ENCODE peak calls at places on chromosomes 5 and 9, in seven cellular contexts. U is dorsolateral prefrontal cortex; L is cardiac muscle cell; K is CD8-positive, alpha-beta T cell; G is transverse colon; W is small intestine; J is neural progenitor cell. C is an unnamed sample.

GRCh38 chr5:141155540-141156374 is 5.9 kb downstream of the PCDHB6 start:
- DNase-seq in L (peak), U (no peak), J (peak), W (no peak), K (no peak), G (no peak), C (no peak)

GRCh38 chr9:23621166-23621565 is 204.9 kb downstream of the ELAVL2 start:
- DNase-seq in L (no peak), K (no peak), G (no peak), U (no peak), J (no peak), W (no peak), C (no peak)

GRCh38 chr9:84315278-84315877 is 25.2 kb downstream of the SLC28A3 start:
- DNase-seq in L (peak), W (peak), U (no peak), J (peak), G (peak), K (peak), C (peak)

GRCh38 chr9:20551236-20551635 is 71.1 kb downstream of the MLLT3 start:
- DNase-seq in L (no peak), J (no peak), K (no peak), U (no peak), W (peak), G (no peak), C (peak)

GRCh38 chr5:83632874-83633273 is 87.8 kb downstream of the HAPLN1 start:
- DNase-seq in G (no peak), L (peak), K (no peak), W (no peak), U (no peak), J (no peak), C (peak)

GRCh38 chr5:43038523-43038989 is 1.6 kb downstream of the ANXA2R start:
- DNase-seq in W (peak), U (no peak), G (peak), J (peak), L (no peak), K (peak), C (no peak)

GRCh38 chr9:98568234-98568922 is 140.4 kb downstream of the GABBR2 start:
- DNase-seq in J (peak), W (no peak), G (no peak), K (no peak), U (no peak), L (no peak), C (no peak)

GRCh38 chr9:76987594-76988200 is 31.8 kb upstream of the FOXB2 start:
- DNase-seq in L (peak), J (peak), G (peak), U (no peak), K (no peak), W (peak), C (peak)

GRCh38 chr5:134003957-134004625 is 684 bp downstream of the VDAC1 start:
- DNase-seq in L (peak), K (no peak), G (peak), J (peak), W (peak), U (no peak), C (no peak)

GRCh38 chr5:157470616-157471015 is 10.6 kb downstream of the NIPAL4 start:
- DNase-seq in J (no peak), L (no peak), W (no peak), U (no peak), G (no peak), K (no peak), C (no peak)

GRCh38 chr5:174527936-174528557 is 196.3 kb upstream of the MSX2 start:
- DNase-seq in L (no peak), K (no peak), W (peak), U (no peak), G (no peak), J (no peak), C (no peak)

GRCh38 chr9:127346584-127346983 is 50.4 kb upstream of the SLC2A8 start:
- DNase-seq in J (no peak), K (no peak), G (no peak), U (no peak), W (no peak), L (peak), C (no peak)

GRCh38 chr5:132182366-132183040 is 45.1 kb downstream of the P4HA2 start:
- DNase-seq in J (no peak), U (no peak), W (no peak), K (no peak), L (no peak), G (no peak), C (no peak)

GRCh38 chr5:180742727-180743126 is 2.9 kb upstream of the OR2Y1 start:
- DNase-seq in K (no peak), U (no peak), L (no peak), J (no peak), W (no peak), G (no peak), C (no peak)

GRCh38 chr5:27010646-27011045 is 27.7 kb downstream of the CDH9 start:
- DNase-seq in J (no peak), K (no peak), G (no peak), W (no peak), U (no peak), L (no peak), C (no peak)

GRCh38 chr9:116555102-116555501 is 132.0 kb upstream of the TRIM32 start:
- DNase-seq in L (no peak), G (no peak), J (no peak), U (no peak), W (no peak), K (no peak), C (no peak)

GRCh38 chr5:133412661-133413060 is 199.7 kb downstream of the FSTL4 start:
- DNase-seq in U (no peak), J (no peak), L (no peak), G (no peak), K (no peak), W (no peak), C (peak)

GRCh38 chr5:150846651-150847333 is 471 bp downstream of the IRGM start:
- DNase-seq in K (peak), J (peak), U (no peak), L (peak), W (peak), G (peak), C (peak)

GRCh38 chr5:156367602-156368001 is 40.6 kb downstream of the SGCD start:
- DNase-seq in J (no peak), G (no peak), W (no peak), K (no peak), U (no peak), L (no peak), C (no peak)

GRCh38 chr5:168897387-168898122 is 318.4 kb upstream of the PANK3 start:
- DNase-seq in L (no peak), J (no peak), K (no peak), U (no peak), W (no peak), G (no peak), C (no peak)

GRCh38 chr9:75429531-75430454 is 341.5 kb downstream of the OSTF1 start:
- DNase-seq in W (peak), U (no peak), K (no peak), J (no peak), L (no peak), G (no peak), C (no peak)

GRCh38 chr9:5470816-5471215 is 20.5 kb downstream of the CD274 start:
- DNase-seq in K (no peak), U (no peak), J (no peak), G (no peak), W (no peak), L (no peak), C (no peak)

GRCh38 chr9:28234899-28235277 is 661.6 kb upstream of the C9orf72 start:
- DNase-seq in L (no peak), K (no peak), J (no peak), W (no peak), G (no peak), U (no peak), C (peak)

GRCh38 chr9:96513622-96514021 is 63.7 kb downstream of the HABP4 start:
- DNase-seq in G (no peak), K (no peak), U (no peak), L (no peak), J (no peak), W (no peak), C (no peak)

GRCh38 chr9:20369391-20369790 is 252.9 kb downstream of the MLLT3 start:
- DNase-seq in L (no peak), W (no peak), J (no peak), U (no peak), G (no peak), K (peak), C (no peak)

GRCh38 chr9:14485366-14485765 is 171.4 kb upstream of the NFIB start:
- DNase-seq in J (no peak), U (no peak), W (no peak), G (no peak), K (no peak), L (no peak), C (no peak)

GRCh38 chr5:114148253-114148652 is 213.6 kb upstream of the KCNN2 start:
- DNase-seq in K (no peak), U (no peak), W (no peak), G (no peak), L (no peak), J (no peak), C (no peak)

GRCh38 chr9:24986331-24986730 is 440.6 kb upstream of the IZUMO3 start:
- DNase-seq in K (no peak), U (no peak), W (no peak), J (peak), G (no peak), L (peak), C (no peak)

GRCh38 chr5:181041043-181041442 is 977 bp downstream of the BTNL9 start:
- DNase-seq in J (no peak), K (no peak), L (no peak), W (no peak), U (no peak), G (no peak), C (no peak)

GRCh38 chr9:117737721-117738226 is 33.6 kb downstream of the TLR4 start:
- DNase-seq in U (peak), G (no peak), W (no peak), K (no peak), L (peak), J (peak), C (no peak)

GRCh38 chr9:83410701-83411100 is 127.5 kb downstream of the FRMD3 start:
- DNase-seq in G (no peak), J (no peak), W (no peak), U (no peak), K (no peak), L (no peak), C (no peak)

GRCh38 chr5:143217065-143217803 is 186.3 kb downstream of the NR3C1 start:
- DNase-seq in L (no peak), W (peak), U (no peak), G (no peak), J (peak), K (no peak), C (no peak)

GRCh38 chr5:136016945-136017530 is 11.8 kb upstream of the TGFBI start:
- DNase-seq in K (no peak), L (no peak), U (no peak), J (no peak), W (no peak), G (no peak), C (peak)

GRCh38 chr5:75236322-75237316 is at the start of gene ANKRD31:
- DNase-seq in G (peak), K (peak), W (peak), J (peak), L (peak), U (peak), C (peak)

GRCh38 chr5:67989457-67989856 is 226.1 kb upstream of the PIK3R1 start:
- DNase-seq in L (no peak), K (no peak), W (peak), G (no peak), U (no peak), J (no peak), C (no peak)

DNA sequence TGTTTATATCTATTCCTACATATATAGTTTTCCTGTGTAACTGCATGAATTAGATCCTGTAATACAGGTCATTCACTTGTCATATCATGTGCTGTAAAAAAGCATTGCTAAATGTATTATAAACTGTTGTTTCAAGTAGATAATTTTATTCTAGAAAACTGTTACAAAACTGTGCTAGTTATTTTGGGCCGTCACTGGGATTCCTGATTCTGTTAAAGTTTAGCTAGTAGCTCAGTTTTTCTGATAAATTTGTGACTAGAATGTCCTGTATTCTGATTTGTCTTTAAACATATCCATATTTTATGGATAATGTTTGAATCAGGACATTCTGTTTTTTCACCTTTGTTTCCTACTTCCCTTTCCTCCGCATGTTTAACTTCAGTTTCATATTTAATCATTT is 5.4 kb downstream of the SLF1 start:
- DNase-seq in K (no peak), U (no peak), W (no peak), L (no peak), J (no peak), G (no peak), C (no peak)
- H3K4me3 ChIP-seq in K (no peak), U (no peak), W (no peak), L (no peak), J (no peak), G (no peak), C (no peak)

GRCh38 chr5:39260095-39260494 is 40.7 kb upstream of the FYB1 start:
- DNase-seq in U (no peak), K (no peak), J (no peak), G (no peak), L (no peak), W (no peak), C (no peak)

GRCh38 chr5:39255406-39255805 is 36.0 kb upstream of the FYB1 start:
- DNase-seq in W (no peak), L (no peak), K (no peak), J (no peak), G (no peak), U (no peak), C (no peak)

GRCh38 chr5:39257554-39257953 is 38.2 kb upstream of the FYB1 start:
- DNase-seq in U (no peak), L (no peak), K (no peak), G (no peak), J (no peak), W (no peak), C (no peak)

GRCh38 chr5:39253211-39253610 is 33.8 kb upstream of the FYB1 start:
- DNase-seq in U (no peak), L (no peak), G (no peak), J (no peak), W (no peak), K (no peak), C (no peak)

GRCh38 chr5:39256472-39256871 is 37.1 kb upstream of the FYB1 start:
- DNase-seq in L (no peak), G (peak), U (no peak), W (peak), K (no peak), J (no peak), C (peak)
- H3K27ac ChIP-seq in L (no peak), G (peak), U (no peak), W (no peak), K (no peak), J (no peak), C (peak)

GRCh38 chr5:2153808-2154207 is 271.1 kb upstream of the IRX4 start:
- DNase-seq in W (no peak), J (no peak), L (no peak), U (no peak), G (no peak), K (no peak), C (no peak)

GRCh38 chr5:2147504-2148311 is 265.0 kb upstream of the IRX4 start:
- DNase-seq in J (no peak), W (no peak), K (no peak), L (no peak), U (no peak), G (no peak), C (no peak)

GRCh38 chr5:2148312-2149195 is 265.8 kb upstream of the IRX4 start:
- DNase-seq in U (no peak), K (no peak), G (no peak), L (no peak), J (no peak), W (no peak), C (no peak)

GRCh38 chr5:2153350-2153749 is 270.6 kb upstream of the IRX4 start:
- DNase-seq in U (no peak), K (no peak), G (no peak), W (no peak), J (no peak), L (no peak), C (no peak)

DNA sequence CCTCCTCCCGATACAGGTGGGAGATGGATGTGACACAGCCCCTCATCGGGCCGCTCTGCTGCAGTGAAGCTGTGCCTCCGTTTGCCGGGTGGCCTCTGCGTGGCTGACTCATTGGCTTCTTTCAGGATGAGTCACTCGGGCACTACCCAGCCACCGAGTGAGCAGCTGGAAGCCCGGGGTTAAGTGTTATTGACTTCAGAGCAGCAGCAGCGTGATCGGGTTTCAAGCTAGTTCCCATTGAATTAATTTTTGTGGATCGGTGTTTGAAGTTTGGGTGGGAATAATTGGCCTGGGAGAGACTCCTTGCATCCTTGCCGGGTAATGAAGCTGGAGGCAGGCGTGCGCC is 266.4 kb upstream of the IRX4 start:
- DNase-seq in J (no peak), G (no peak), W (peak), L (no peak), U (no peak), K (no peak), C (no peak)
- H3K4me3 ChIP-seq in J (no peak), G (no peak), W (no peak), L (no peak), U (no peak), K (no peak), C (no peak)

DNA sequence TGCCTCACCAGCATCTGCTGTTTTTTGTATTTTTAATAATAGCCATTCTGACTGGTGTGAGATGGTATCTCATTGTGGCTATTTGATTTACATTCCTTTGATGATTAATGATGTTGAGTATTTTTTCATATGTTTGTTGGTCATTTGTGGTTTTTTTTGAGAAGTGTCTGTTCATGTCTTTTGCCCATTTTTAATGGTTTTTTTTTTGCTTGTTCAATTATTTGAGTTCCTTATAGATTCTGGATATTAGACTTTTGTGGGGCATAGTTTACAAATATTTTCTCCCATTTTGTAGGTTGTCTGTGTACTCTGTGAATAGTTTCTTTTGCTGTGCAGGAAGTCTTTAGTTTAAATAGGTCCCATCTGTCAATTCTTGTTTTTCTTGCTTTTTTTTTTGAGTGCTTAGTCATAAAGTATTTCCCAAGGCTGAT is 148.1 kb downstream of the NPR3 start:
- DNase-seq in K (no peak), J (no peak), W (no peak), L (no peak), U (no peak), G (no peak), C (no peak)
- H3K27ac ChIP-seq in K (no peak), J (no peak), W (no peak), L (no peak), U (no peak), G (no peak), C (no peak)

GRCh38 chr9:122832194-122832593 is 3.8 kb upstream of the PDCL start:
- DNase-seq in G (no peak), U (no peak), J (no peak), K (no peak), W (no peak), L (no peak), C (no peak)

GRCh38 chr9:122822958-122823357 is 5.4 kb downstream of the PDCL start:
- DNase-seq in L (no peak), U (no peak), J (no peak), G (no peak), K (no peak), W (no peak), C (no peak)

GRCh38 chr9:122822056-122822455 is 6.3 kb downstream of the PDCL start:
- DNase-seq in G (no peak), W (no peak), L (no peak), U (no peak), K (no peak), J (no peak), C (no peak)

GRCh38 chr9:122827759-122828090 is 663 bp downstream of the PDCL start:
- DNase-seq in L (peak), K (no peak), U (no peak), W (no peak), G (no peak), J (peak), C (no peak)
- H3K4me3 ChIP-seq in L (peak), K (peak), U (peak), W (peak), G (peak), J (peak), C (peak)

DNA sequence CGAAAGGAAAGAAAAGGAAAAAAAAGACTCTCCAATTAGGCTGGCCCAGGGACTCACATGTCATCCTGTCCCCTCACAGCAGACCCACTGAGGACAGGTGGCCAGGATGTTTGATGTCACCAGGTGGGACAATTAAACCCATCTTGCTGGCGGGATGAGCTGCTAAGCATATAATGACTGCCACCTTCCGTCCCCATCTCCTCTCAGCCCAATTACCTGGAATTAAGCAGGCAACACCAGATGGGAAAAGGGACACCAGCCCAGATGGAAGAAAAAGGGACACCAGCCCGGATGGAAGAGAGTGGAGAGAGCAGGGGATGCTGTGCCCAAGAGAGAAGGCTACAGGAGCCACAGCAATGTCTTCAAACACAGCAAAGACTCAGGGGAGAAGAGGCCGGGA is 116.6 kb upstream of the SARDH start:
- DNase-seq in W (no peak), U (no peak), K (peak), J (no peak), L (no peak), G (no peak), C (no peak)
- H3K27ac ChIP-seq in W (peak), U (no peak), K (no peak), J (peak), L (no peak), G (peak), C (peak)